ENCODE peak calls at places on chromosomes 7 and 10, in nine cellular contexts. U, D, N, L, K, W, T, J and A are unnamed samples.

GRCh38 chr7:101924171-101924570 is 106.7 kb downstream of the CUX1 start:
- DNase-seq in D (peak), W (peak), K (peak), N (peak), T (no peak), J (no peak), U (no peak), L (no peak), A (no peak)

GRCh38 chr7:128811631-128812430 is 18.4 kb upstream of the FLNC start:
- DNase-seq in N (no peak), U (no peak), T (no peak), D (no peak), W (no peak), K (no peak), L (no peak), J (no peak), A (no peak)

GRCh38 chr7:26777383-26777782 is 87.0 kb downstream of the SKAP2 start:
- DNase-seq in U (no peak), T (no peak), J (no peak), N (peak), L (no peak), K (no peak), W (no peak), D (no peak), A (no peak)

GRCh38 chr7:107180378-107180777 is 11.6 kb downstream of the HBP1 start:
- DNase-seq in T (no peak), N (peak), U (no peak), D (no peak), W (peak), L (no peak), K (no peak), J (peak), A (peak)

GRCh38 chr10:80530816-80531215 is 6.9 kb upstream of the SH2D4B start:
- DNase-seq in W (no peak), D (no peak), T (no peak), N (no peak), U (no peak), L (no peak), J (no peak), K (no peak), A (no peak)

GRCh38 chr10:7260412-7260900 is 150.4 kb downstream of the SFMBT2 start:
- DNase-seq in N (peak), U (peak), T (peak), W (peak), L (no peak), K (peak), J (peak), D (peak), A (peak)

GRCh38 chr7:130084037-130084875 is 13.9 kb downstream of the KLHDC10 start:
- DNase-seq in U (no peak), L (no peak), T (no peak), N (peak), K (no peak), D (no peak), W (no peak), J (peak), A (no peak)

GRCh38 chr10:62498271-62498670 is 124.1 kb downstream of the ZNF365 start:
- DNase-seq in D (no peak), K (no peak), W (no peak), N (no peak), T (no peak), J (peak), L (no peak), U (no peak), A (no peak)

GRCh38 chr7:139523199-139523941 is at the start of gene CLEC2L:
- DNase-seq in L (no peak), U (no peak), J (peak), D (no peak), N (no peak), W (no peak), K (no peak), T (no peak), A (peak)

GRCh38 chr10:116287906-116288501 is 15.0 kb upstream of the GFRA1 start:
- DNase-seq in U (peak), D (no peak), T (no peak), N (peak), J (peak), W (peak), L (no peak), K (no peak), A (peak)

GRCh38 chr7:158646766-158647474 is 57.7 kb downstream of the NCAPG2 start:
- DNase-seq in U (no peak), D (no peak), N (no peak), W (no peak), J (peak), K (no peak), T (no peak), L (no peak), A (peak)

GRCh38 chr10:23322082-23322481 is 22.5 kb downstream of the C10orf67 start:
- DNase-seq in K (no peak), J (no peak), T (no peak), U (no peak), L (no peak), W (no peak), N (no peak), D (no peak), A (no peak)

GRCh38 chr10:28954211-28954610 is 276.9 kb downstream of the BAMBI start:
- DNase-seq in N (no peak), J (no peak), T (no peak), W (no peak), K (no peak), U (no peak), D (no peak), L (no peak), A (no peak)

GRCh38 chr10:67519434-67519833 is 176.6 kb downstream of the CTNNA3 start:
- DNase-seq in U (no peak), L (no peak), T (no peak), D (no peak), W (no peak), N (no peak), J (no peak), K (no peak), A (no peak)

GRCh38 chr7:39609462-39610149 is 13.8 kb upstream of the RALA start:
- DNase-seq in W (no peak), U (no peak), K (no peak), J (no peak), L (peak), T (peak), N (no peak), D (no peak), A (peak)

GRCh38 chr10:72292223-72292691 is 18.5 kb downstream of the DDIT4 start:
- DNase-seq in K (no peak), J (peak), L (no peak), T (no peak), D (no peak), W (no peak), U (no peak), N (peak), A (no peak)

GRCh38 chr10:57983226-57983870 is 284.3 kb downstream of the IPMK start:
- DNase-seq in D (no peak), W (no peak), J (peak), K (no peak), U (no peak), T (no peak), N (peak), L (no peak), A (no peak)

GRCh38 chr10:73095479-73096021 is 1.1 kb downstream of the P4HA1 start:
- DNase-seq in N (peak), J (peak), U (peak), W (peak), L (peak), T (peak), D (peak), K (peak), A (peak)

GRCh38 chr7:7687800-7688199 is 30.6 kb downstream of the RPA3 start:
- DNase-seq in U (no peak), L (no peak), J (no peak), W (no peak), T (no peak), D (no peak), K (no peak), N (no peak), A (no peak)

GRCh38 chr7:2934984-2935740 is 91.1 kb upstream of the GNA12 start:
- DNase-seq in J (no peak), W (no peak), N (no peak), T (no peak), K (peak), L (no peak), U (no peak), D (no peak), A (no peak)

GRCh38 chr10:44317856-44318255 is 67.0 kb downstream of the CXCL12 start:
- DNase-seq in J (no peak), T (no peak), K (no peak), D (no peak), N (no peak), L (no peak), W (no peak), U (no peak), A (no peak)

DNA sequence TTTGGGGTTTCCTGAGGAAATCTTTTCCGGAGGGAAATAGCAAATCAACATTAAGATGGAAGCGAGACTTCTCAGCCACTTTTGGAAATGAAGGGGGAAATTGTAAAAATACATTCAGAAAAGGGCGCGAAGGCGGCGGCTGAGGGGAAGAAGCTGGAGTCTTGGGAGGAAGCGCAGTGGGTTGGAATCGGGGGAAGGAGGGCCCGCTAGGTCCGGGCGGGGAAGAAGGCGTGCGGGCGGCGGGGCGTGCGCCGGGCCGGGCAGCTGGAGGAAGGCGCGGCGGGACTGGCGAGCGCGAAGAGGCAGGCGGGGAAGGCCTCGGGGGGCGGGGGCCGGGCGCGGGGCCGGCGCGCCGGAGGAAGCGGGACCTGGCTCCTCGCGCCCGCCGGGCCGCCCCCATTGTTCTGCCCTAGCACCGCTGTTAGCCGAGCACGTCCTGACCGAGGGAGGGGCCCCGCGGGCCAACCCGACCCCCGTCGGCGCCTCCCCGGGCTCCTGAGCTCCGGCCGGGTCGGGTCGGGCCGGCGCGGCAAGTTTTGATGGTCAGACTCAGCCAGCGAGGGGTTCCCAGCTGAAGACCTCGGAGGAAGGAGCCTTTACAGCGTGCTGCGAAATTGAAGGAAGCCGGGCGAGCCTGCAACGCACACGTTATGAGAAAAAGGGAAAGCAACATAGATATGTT is 1.6 kb upstream of the SKIDA1 start:
- DNase-seq in W (peak), U (peak), N (peak), J (peak), K (no peak), L (peak), T (peak), D (no peak), A (peak)
- H3K4me3 ChIP-seq in W (peak), U (peak), N (peak), J (peak), K (peak), L (peak), T (peak), D (peak), A (peak)

GRCh38 chr10:100659361-100660098 is 85.9 kb upstream of the PAX2 start:
- DNase-seq in L (no peak), U (no peak), T (no peak), N (no peak), W (no peak), D (no peak), J (no peak), K (no peak), A (no peak)
- H3K4me3 ChIP-seq in L (no peak), U (no peak), T (no peak), N (no peak), W (no peak), D (no peak), J (no peak), K (no peak), A (no peak)

GRCh38 chr7:29194206-29194593 is 375 bp upstream of the CHN2 start:
- DNase-seq in D (no peak), N (no peak), W (no peak), J (no peak), L (peak), U (peak), K (peak), T (peak), A (peak)
- H3K4me3 ChIP-seq in D (peak), N (peak), W (no peak), J (peak), L (peak), U (peak), K (peak), T (peak), A (peak)

GRCh38 chr10:52316500-52316899 is 2.4 kb downstream of the DKK1 start:
- DNase-seq in N (no peak), T (no peak), L (no peak), J (no peak), K (no peak), W (no peak), U (no peak), D (no peak), A (no peak)
- H3K4me3 ChIP-seq in N (no peak), T (no peak), L (no peak), J (no peak), K (no peak), W (peak), U (no peak), D (no peak), A (peak)

GRCh38 chr10:112404612-112405011 is 30.7 kb downstream of the ACSL5 start:
- DNase-seq in K (no peak), L (no peak), U (no peak), D (no peak), T (no peak), W (no peak), N (no peak), J (peak), A (no peak)

GRCh38 chr10:112407696-112408095 is 33.8 kb downstream of the ACSL5 start:
- DNase-seq in J (no peak), T (no peak), N (no peak), W (no peak), K (no peak), L (no peak), U (no peak), D (no peak), A (no peak)

GRCh38 chr10:112409755-112410154 is 35.8 kb downstream of the ACSL5 start:
- DNase-seq in D (no peak), U (no peak), T (no peak), K (no peak), J (no peak), W (peak), N (no peak), L (no peak), A (no peak)

GRCh38 chr10:112409274-112409673 is 35.4 kb downstream of the ACSL5 start:
- DNase-seq in T (no peak), N (no peak), L (no peak), K (no peak), D (no peak), J (no peak), U (no peak), W (no peak), A (no peak)
- H3K4me3 ChIP-seq in T (no peak), N (no peak), L (no peak), K (no peak), D (no peak), J (no peak), U (no peak), W (no peak), A (no peak)